ENCODE peak calls at places on chromosomes 12 and 14, in four cellular contexts. One of them, this sample, is unnamed.

GRCh38 chr14:62117718-62118164 is 355.5 kb downstream of the SNAPC1 start:
- DNase-seq in H1: no peak
- DNase-seq in HCT116: no peak
- DNase-seq in GM12878: no peak
- DNase-seq in this sample: no peak

GRCh38 chr12:2997989-2998670 is 38.9 kb downstream of the TEAD4 start:
- DNase-seq in H1: no peak
- DNase-seq in HCT116: no peak
- DNase-seq in GM12878: no peak
- DNase-seq in this sample: no peak

GRCh38 chr14:31457665-31458659 is 656 bp upstream of the DTD2 start:
- DNase-seq in HCT116: no peak
- DNase-seq in GM12878: no peak
- DNase-seq in H1: no peak
- DNase-seq in this sample: no peak

GRCh38 chr14:79502101-79502750 is 709.1 kb downstream of the DIO2 start:
- DNase-seq in GM12878: no peak
- DNase-seq in H1: no peak
- DNase-seq in HCT116: no peak
- DNase-seq in this sample: no peak

GRCh38 chr12:8499616-8500015 is 13.7 kb upstream of the CLEC4D start:
- DNase-seq in GM12878: no peak
- DNase-seq in H1: no peak
- DNase-seq in HCT116: no peak
- DNase-seq in this sample: no peak

GRCh38 chr12:69070319-69071090 is 137.5 kb upstream of the CPM start:
- DNase-seq in H1: peak; percentile 74
- DNase-seq in GM12878: no peak
- DNase-seq in HCT116: peak; percentile 59
- DNase-seq in this sample: peak; percentile 66

GRCh38 chr12:10851243-10851858 is 2.1 kb upstream of the PRR4 start:
- DNase-seq in HCT116: no peak
- DNase-seq in GM12878: no peak
- DNase-seq in H1: no peak
- DNase-seq in this sample: no peak

GRCh38 chr12:96246926-96247566 is 52.9 kb downstream of the ELK3 start:
- DNase-seq in H1: no peak
- DNase-seq in GM12878: no peak
- DNase-seq in HCT116: no peak
- DNase-seq in this sample: no peak

GRCh38 chr12:12338528-12339168 is 11.4 kb downstream of the MANSC1 start:
- DNase-seq in GM12878: no peak
- DNase-seq in H1: no peak
- DNase-seq in HCT116: no peak
- DNase-seq in this sample: no peak

GRCh38 chr14:64826333-64826732 is 53.4 kb downstream of the SPTB start:
- DNase-seq in H1: no peak
- DNase-seq in GM12878: no peak
- DNase-seq in HCT116: no peak
- DNase-seq in this sample: no peak

GRCh38 chr14:33938131-33938949 is 12.5 kb downstream of the EGLN3 start:
- DNase-seq in GM12878: peak; percentile 36
- DNase-seq in H1: peak; percentile 58
- DNase-seq in HCT116: peak; percentile 76
- DNase-seq in this sample: peak; percentile 85

GRCh38 chr12:58359084-58359483 is 417.7 kb downstream of the ATP23 start:
- DNase-seq in H1: no peak
- DNase-seq in HCT116: no peak
- DNase-seq in GM12878: no peak
- DNase-seq in this sample: no peak

GRCh38 chr12:104230704-104231103 is 15.1 kb downstream of the TXNRD1 start:
- DNase-seq in H1: peak; percentile 54
- DNase-seq in GM12878: no peak
- DNase-seq in HCT116: no peak
- DNase-seq in this sample: no peak

GRCh38 chr12:82650627-82651337 is 35.9 kb upstream of the TMTC2 start:
- DNase-seq in GM12878: peak; percentile 38
- DNase-seq in H1: no peak
- DNase-seq in HCT116: peak; percentile 99
- DNase-seq in this sample: peak; percentile 11

GRCh38 chr12:11652351-11653040 is 3.0 kb downstream of the ETV6 start:
- DNase-seq in GM12878: peak; percentile 71
- DNase-seq in H1: no peak
- DNase-seq in HCT116: no peak
- DNase-seq in this sample: no peak

GRCh38 chr12:6946033-6946919 is 2.5 kb downstream of the C12orf57 start:
- DNase-seq in H1: peak; percentile 93
- DNase-seq in GM12878: peak; percentile 80
- DNase-seq in HCT116: peak; percentile 96
- DNase-seq in this sample: peak; percentile 81

GRCh38 chr12:31485570-31485969 is 105.4 kb downstream of the DENND5B start:
- DNase-seq in H1: no peak
- DNase-seq in HCT116: no peak
- DNase-seq in GM12878: no peak
- DNase-seq in this sample: no peak

GRCh38 chr12:4355843-4356327 is 23.6 kb downstream of the FGF23 start:
- DNase-seq in H1: peak; percentile 99
- DNase-seq in HCT116: peak; percentile 41
- DNase-seq in GM12878: no peak
- DNase-seq in this sample: peak; percentile 78

GRCh38 chr12:104522985-104523719 is 66.4 kb downstream of the CHST11 start:
- DNase-seq in HCT116: no peak
- DNase-seq in H1: no peak
- DNase-seq in GM12878: no peak
- DNase-seq in this sample: no peak

GRCh38 chr14:75411194-75411552 is 16.6 kb upstream of the JDP2 start:
- DNase-seq in GM12878: no peak
- DNase-seq in HCT116: no peak
- DNase-seq in H1: no peak
- DNase-seq in this sample: no peak

GRCh38 chr12:84741727-84742126 is 170.9 kb downstream of the SLC6A15 start:
- DNase-seq in HCT116: no peak
- DNase-seq in GM12878: no peak
- DNase-seq in H1: no peak
- DNase-seq in this sample: no peak

GRCh38 chr12:69701821-69702220 is 2.7 kb upstream of the BEST3 start:
- DNase-seq in GM12878: no peak
- DNase-seq in H1: no peak
- DNase-seq in HCT116: no peak
- DNase-seq in this sample: no peak

GRCh38 chr14:64723691-64724577 is 19.7 kb downstream of the PLEKHG3 start:
- DNase-seq in H1: no peak
- DNase-seq in GM12878: no peak
- DNase-seq in HCT116: no peak
- DNase-seq in this sample: no peak

GRCh38 chr12:39467432-39467870 is 24.5 kb upstream of the KIF21A start:
- DNase-seq in H1: no peak
- DNase-seq in GM12878: peak; percentile 36
- DNase-seq in HCT116: no peak
- DNase-seq in this sample: no peak

GRCh38 chr14:77458249-77458950 is 507 bp downstream of the AHSA1 start:
- DNase-seq in GM12878: no peak
- DNase-seq in H1: no peak
- DNase-seq in HCT116: no peak
- DNase-seq in this sample: peak; percentile 66

GRCh38 chr12:25194211-25194610 is 749 bp downstream of the DNAI7 start:
- DNase-seq in H1: no peak
- DNase-seq in HCT116: no peak
- DNase-seq in GM12878: no peak
- DNase-seq in this sample: no peak

GRCh38 chr14:103723176-103724081 is 7.8 kb downstream of the ZFYVE21 start:
- DNase-seq in HCT116: no peak
- DNase-seq in H1: no peak
- DNase-seq in GM12878: no peak
- DNase-seq in this sample: no peak

GRCh38 chr12:52168019-52168717 is 23.6 kb downstream of the KRT80 start:
- DNase-seq in GM12878: no peak
- DNase-seq in HCT116: no peak
- DNase-seq in H1: no peak
- DNase-seq in this sample: no peak

GRCh38 chr12:81288651-81289050 is 210.8 kb downstream of the ACSS3 start:
- DNase-seq in GM12878: no peak
- DNase-seq in HCT116: no peak
- DNase-seq in H1: no peak
- DNase-seq in this sample: no peak

GRCh38 chr12:65984227-65984479 is 146.4 kb downstream of the LLPH start:
- DNase-seq in GM12878: no peak
- DNase-seq in HCT116: no peak
- DNase-seq in H1: no peak
- DNase-seq in this sample: no peak

GRCh38 chr14:81402123-81402495 is 2.0 kb upstream of the STON2 start:
- DNase-seq in GM12878: no peak
- DNase-seq in HCT116: no peak
- DNase-seq in H1: no peak
- DNase-seq in this sample: peak; percentile 84

GRCh38 chr14:59869381-59870255 is 958 bp downstream of the RTN1 start:
- DNase-seq in GM12878: no peak
- DNase-seq in HCT116: no peak
- DNase-seq in H1: peak; percentile 61
- DNase-seq in this sample: no peak

GRCh38 chr12:117986705-117987469 is 18.1 kb upstream of the KSR2 start:
- DNase-seq in GM12878: no peak
- DNase-seq in H1: no peak
- DNase-seq in HCT116: peak; percentile 97
- DNase-seq in this sample: no peak

GRCh38 chr12:124683330-124683662 is 115.9 kb upstream of the NCOR2 start:
- DNase-seq in GM12878: no peak
- DNase-seq in HCT116: no peak
- DNase-seq in H1: no peak
- DNase-seq in this sample: no peak

GRCh38 chr12:64318605-64319004 is 72.0 kb downstream of the C12orf56 start:
- DNase-seq in HCT116: no peak
- DNase-seq in GM12878: no peak
- DNase-seq in H1: peak; percentile 51
- DNase-seq in this sample: no peak

GRCh38 chr12:100860611-100861010 is 66.0 kb downstream of the ANO4 start:
- DNase-seq in H1: no peak
- DNase-seq in GM12878: no peak
- DNase-seq in HCT116: no peak
- DNase-seq in this sample: no peak

GRCh38 chr12:119659289-119659897 is 8.5 kb upstream of the PRKAB1 start:
- DNase-seq in H1: no peak
- DNase-seq in HCT116: no peak
- DNase-seq in GM12878: no peak
- DNase-seq in this sample: peak; percentile 65

GRCh38 chr12:109460538-109460937 is 16.6 kb downstream of the KCTD10 start:
- DNase-seq in H1: no peak
- DNase-seq in HCT116: no peak
- DNase-seq in GM12878: no peak
- DNase-seq in this sample: no peak

GRCh38 chr14:24171422-24172260 is at the start of gene REC8:
- DNase-seq in GM12878: peak; percentile 82
- DNase-seq in HCT116: no peak
- DNase-seq in H1: peak; percentile 97
- DNase-seq in this sample: no peak
- TF ChIP-seq EGR1 in GM12878: no peak
- TF ChIP-seq EGR1 in HCT116: no peak
- TF ChIP-seq EGR1 in H1: no peak
- TF ChIP-seq EGR1 in this sample: no peak

DNA sequence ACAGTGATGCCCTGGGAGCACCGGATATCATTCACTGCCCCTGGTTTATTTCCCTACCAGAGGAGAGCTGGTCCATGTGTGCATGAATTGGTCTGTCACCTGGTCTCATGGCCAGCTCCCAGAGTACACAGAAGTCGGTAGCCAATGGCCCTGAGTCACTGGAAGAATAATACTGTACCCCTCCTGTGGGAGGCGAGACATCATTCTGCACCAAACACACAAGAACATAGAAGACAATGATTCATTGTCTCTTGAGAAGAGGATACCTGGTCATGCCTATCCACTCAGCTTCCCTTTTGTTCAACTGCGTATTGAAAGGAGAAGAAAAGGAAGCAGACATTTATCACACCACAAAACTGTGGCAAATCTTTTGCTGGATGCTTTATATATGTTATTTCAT is 216.2 kb downstream of the DPF3 start:
- DNase-seq in H1: no peak
- DNase-seq in GM12878: no peak
- DNase-seq in HCT116: no peak
- DNase-seq in this sample: no peak
- TF ChIP-seq EGR1 in H1: no peak
- TF ChIP-seq EGR1 in GM12878: no peak
- TF ChIP-seq EGR1 in HCT116: no peak
- TF ChIP-seq EGR1 in this sample: no peak

DNA sequence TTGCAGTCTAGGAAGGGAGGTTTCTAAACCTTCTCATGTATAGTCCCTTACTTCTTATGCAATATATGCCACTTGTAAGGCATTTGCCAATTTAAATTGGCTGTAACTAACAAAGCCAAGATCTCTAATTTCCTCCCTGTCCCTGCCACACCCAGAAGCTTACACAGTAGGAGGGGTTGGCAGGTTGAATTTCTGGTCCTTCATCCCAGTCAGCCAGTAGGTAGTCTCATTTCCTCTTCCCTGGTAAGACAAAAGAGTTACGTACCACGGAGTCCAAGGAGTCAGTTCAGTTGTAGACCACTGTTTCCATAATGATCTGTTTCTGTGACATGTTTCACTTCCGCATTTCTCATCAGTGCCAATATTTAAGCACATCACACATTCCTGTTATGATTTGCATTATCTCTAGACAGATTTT is 47.0 kb upstream of the PLBD1 start:
- DNase-seq in H1: no peak
- DNase-seq in HCT116: no peak
- DNase-seq in GM12878: peak; percentile 87
- DNase-seq in this sample: no peak
- TF ChIP-seq EGR1 in H1: no peak
- TF ChIP-seq EGR1 in HCT116: no peak
- TF ChIP-seq EGR1 in GM12878: no peak
- TF ChIP-seq EGR1 in this sample: no peak

GRCh38 chr12:94760786-94761185 is 110.4 kb upstream of the TMCC3 start:
- DNase-seq in HCT116: no peak
- DNase-seq in GM12878: no peak
- DNase-seq in H1: no peak
- DNase-seq in this sample: no peak
- TF ChIP-seq EGR1 in HCT116: no peak
- TF ChIP-seq EGR1 in GM12878: no peak
- TF ChIP-seq EGR1 in H1: no peak
- TF ChIP-seq EGR1 in this sample: no peak

GRCh38 chr14:96177766-96178377 is 26.8 kb upstream of the BDKRB2 start:
- DNase-seq in GM12878: no peak
- DNase-seq in H1: no peak
- DNase-seq in HCT116: no peak
- DNase-seq in this sample: no peak
- TF ChIP-seq EGR1 in GM12878: no peak
- TF ChIP-seq EGR1 in H1: no peak
- TF ChIP-seq EGR1 in HCT116: no peak
- TF ChIP-seq EGR1 in this sample: no peak

GRCh38 chr12:121711925-121712461 is 559 bp upstream of the TMEM120B start:
- DNase-seq in GM12878: no peak
- DNase-seq in H1: no peak
- DNase-seq in HCT116: no peak
- DNase-seq in this sample: no peak
- TF ChIP-seq EGR1 in GM12878: no peak
- TF ChIP-seq EGR1 in H1: no peak
- TF ChIP-seq EGR1 in HCT116: no peak
- TF ChIP-seq EGR1 in this sample: no peak

This sample was measured in K562.